ENCODE peak calls at places on chromosomes 2 and 18, in four cellular contexts. J is H1, E is fibroblast of lung, N is heart right ventricle. L is an unnamed sample. For H3K9me3, the result is how much of the 10 kb centered on the place peaks cover.

GRCh38 chr2:181253438-181253837 is 203.7 kb upstream of the ITGA4 start:
- DNase-seq in N (no peak), E (no peak), J (no peak), L (no peak)

GRCh38 chr2:233829193-233830110 is 24.9 kb downstream of the HJURP start:
- DNase-seq in J (no peak), E (no peak), N (no peak), L (peak)

GRCh38 chr2:3001595-3002184 is 375.9 kb downstream of the EIPR1 start:
- DNase-seq in E (no peak), J (no peak), N (no peak), L (no peak)

GRCh38 chr2:199452200-199452990 is 5.3 kb downstream of the SATB2 start:
- DNase-seq in E (no peak), J (no peak), N (no peak), L (no peak)

GRCh38 chr18:50152900-50153299 is 42.0 kb downstream of the MYO5B start:
- DNase-seq in N (no peak), E (no peak), J (no peak), L (no peak)

GRCh38 chr2:38037325-38037724 is 38.6 kb downstream of the CYP1B1 start:
- DNase-seq in E (no peak), J (no peak), N (no peak), L (no peak)

GRCh38 chr2:75102011-75102410 is 97.3 kb downstream of the TACR1 start:
- DNase-seq in J (no peak), N (no peak), E (no peak), L (no peak)

GRCh38 chr18:23207191-23207955 is 72.1 kb downstream of the CABLES1 start:
- DNase-seq in J (peak), N (no peak), E (no peak), L (no peak)

GRCh38 chr2:197306691-197307030 is 3.9 kb downstream of the ANKRD44 start:
- DNase-seq in N (peak), J (no peak), E (no peak), L (peak)

GRCh38 chr2:79275863-79276262 is 116.3 kb upstream of the REG3A start:
- DNase-seq in E (no peak), N (no peak), J (no peak), L (no peak)

GRCh38 chr2:98552499-98553179 is 55.7 kb downstream of the COA5 start:
- DNase-seq in J (no peak), E (no peak), N (no peak), L (no peak)

GRCh38 chr18:75209129-75209951 is at the start of gene PTGR3:
- DNase-seq in E (peak), J (peak), N (peak), L (peak)

GRCh38 chr18:59022167-59022945 is 117.3 kb upstream of the SEC11C start:
- DNase-seq in E (peak), J (no peak), N (no peak), L (no peak)

GRCh38 chr2:226835420-226835795 is 446 bp upstream of the RHBDD1 start:
- DNase-seq in N (no peak), E (no peak), J (peak), L (no peak)

GRCh38 chr2:45649457-45649854 is 2.0 kb upstream of the PRKCE start:
- DNase-seq in E (peak), N (no peak), J (no peak), L (no peak)

GRCh38 chr2:120862254-120863172 is 126.8 kb downstream of the GLI2 start:
- DNase-seq in N (no peak), E (no peak), J (no peak), L (no peak)

GRCh38 chr18:52254367-52254766 is 85.6 kb upstream of the DCC start:
- DNase-seq in N (no peak), J (no peak), E (no peak), L (no peak)

GRCh38 chr18:10455726-10456453 is 1.5 kb downstream of the APCDD1 start:
- DNase-seq in J (no peak), N (no peak), E (no peak), L (no peak)

GRCh38 chr18:1014496-1014895 is 109.8 kb downstream of the ADCYAP1 start:
- DNase-seq in E (no peak), N (no peak), J (no peak), L (no peak)

GRCh38 chr2:149648282-149649030 is 60.9 kb upstream of the MMADHC start:
- DNase-seq in J (no peak), N (no peak), E (peak), L (no peak)

GRCh38 chr2:137705296-137705695 is 259.0 kb upstream of the HNMT start:
- DNase-seq in E (no peak), J (no peak), N (no peak), L (no peak)

GRCh38 chr18:50298443-50299284 is 11.2 kb upstream of the CXXC1 start:
- DNase-seq in N (no peak), E (no peak), J (peak), L (no peak)

GRCh38 chr18:37393945-37394609 is 171.5 kb downstream of the CELF4 start:
- DNase-seq in E (peak), J (peak), N (peak), L (no peak)

GRCh38 chr2:190881480-190882326 is 1.1 kb downstream of the GLS start:
- DNase-seq in J (peak), N (peak), E (peak), L (peak)

GRCh38 chr2:72128843-72129227 is 18.8 kb downstream of the CYP26B1 start:
- DNase-seq in J (peak), E (no peak), N (no peak), L (no peak)

GRCh38 chr2:205879362-205879761 is 197.1 kb downstream of the NRP2 start:
- DNase-seq in N (no peak), J (no peak), E (no peak), L (no peak)

GRCh38 chr2:120436460-120436739 is 90.5 kb downstream of the INHBB start:
- DNase-seq in J (no peak), E (no peak), N (peak), L (no peak)

GRCh38 chr2:217749009-217749408 is 253.8 kb downstream of the TNS1 start:
- DNase-seq in E (no peak), J (peak), N (peak), L (no peak)

GRCh38 chr2:158060160-158060861 is 41.4 kb upstream of the UPP2 start:
- DNase-seq in E (no peak), N (no peak), J (no peak), L (no peak)

GRCh38 chr18:57644540-57644939 is 22.9 kb upstream of the NARS1 start:
- DNase-seq in N (no peak), E (peak), J (no peak), L (no peak)
- H3K9me3 ChIP-seq in N (under half), E (under half), J (under half), L (under half)

DNA sequence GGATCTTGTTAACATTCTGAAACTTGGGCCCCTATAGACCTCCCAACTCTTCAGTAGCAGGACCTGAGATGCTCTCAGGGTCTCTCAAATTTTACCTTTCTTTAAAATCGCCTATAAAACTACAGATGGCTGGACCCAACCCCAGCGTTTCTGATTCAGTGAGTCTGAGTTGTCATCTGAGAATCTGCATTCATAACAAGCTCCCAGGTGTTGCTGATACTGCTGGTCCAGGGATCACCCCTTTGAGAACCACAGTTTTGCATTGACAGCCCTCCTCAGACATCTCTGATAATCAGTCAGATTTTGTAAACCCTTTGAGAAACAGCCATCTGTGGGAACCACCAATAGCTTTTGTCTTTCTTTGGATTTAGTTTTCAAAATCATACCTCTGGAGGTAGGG is 315.8 kb downstream of the CYRIA start:
- DNase-seq in J (no peak), N (no peak), E (no peak), L (no peak)
- H3K9me3 ChIP-seq in J (under half), N (under half), E (under half), L (under half)

DNA sequence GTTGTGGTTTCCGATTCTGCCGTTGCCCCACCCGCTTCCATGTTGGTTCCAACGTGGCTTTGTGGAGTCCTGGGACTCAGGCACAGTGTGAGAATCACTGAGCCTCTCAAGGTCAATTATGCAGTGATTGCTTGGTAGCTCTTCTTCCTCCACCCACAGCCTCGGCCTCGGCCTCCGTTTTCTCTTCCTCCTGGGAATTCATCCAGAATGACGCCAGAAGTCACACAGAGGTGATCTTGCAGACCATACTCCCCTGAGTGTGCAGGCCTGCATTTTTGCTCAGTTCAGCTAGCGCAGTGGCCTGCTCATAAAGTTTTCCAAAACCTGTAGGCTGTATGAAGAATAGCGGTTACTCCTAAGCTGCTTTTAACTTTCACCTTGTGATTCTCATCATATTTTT is 273.3 kb downstream of the GBX2 start:
- DNase-seq in E (no peak), J (no peak), N (no peak), L (no peak)
- H3K9me3 ChIP-seq in E (under half), J (under half), N (under half), L (under half)

DNA sequence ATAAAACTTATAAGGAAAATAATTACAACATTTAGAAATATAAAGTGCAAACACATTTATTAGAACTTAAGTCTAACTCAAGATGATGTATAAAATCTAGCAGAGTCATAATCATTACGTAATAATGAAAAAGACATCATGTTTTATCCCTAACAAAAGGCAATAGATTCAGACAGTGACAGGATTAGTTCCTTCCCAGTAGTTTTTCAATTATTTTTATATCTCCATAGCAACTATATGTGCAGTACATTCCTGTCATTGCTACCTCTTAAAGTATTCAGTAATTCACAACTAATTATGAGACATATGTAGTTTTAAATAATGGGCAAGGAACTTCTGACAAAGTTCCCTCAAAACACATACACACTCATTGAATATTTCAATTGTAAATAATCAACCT is 687.9 kb downstream of the CCDC85A start:
- DNase-seq in E (no peak), N (no peak), J (no peak), L (no peak)
- H3K9me3 ChIP-seq in E (under half), N (under half), J (under half), L (under half)

L was measured in T-helper 17 cell.